ENCODE peak calls at places on chromosomes 7 and 10, in five cellular contexts. I is EL, K is uterus, A is heart left ventricle, S is hippocampal formation. H is an unnamed sample.

GRCh38 chr7:38310601-38311057 is 37.2 kb upstream of the TARP start:
- DNase-seq in I (no peak), K (peak; percentile 27), A (peak; percentile 79), S (no peak), H (no peak)

GRCh38 chr10:6537704-6538103 is 42.4 kb downstream of the PRKCQ start:
- DNase-seq in I (no peak), K (no peak), A (no peak), S (no peak), H (no peak)

GRCh38 chr7:158992759-158993158 is 136.4 kb downstream of the DYNC2I1 start:
- DNase-seq in I (no peak), K (no peak), A (no peak), S (no peak), H (no peak)

GRCh38 chr7:108402865-108403264 is 53.4 kb downstream of the NRCAM start:
- DNase-seq in I (no peak), K (no peak), A (no peak), S (no peak), H (no peak)

GRCh38 chr7:28840515-28841125 is 117.5 kb downstream of the TRIL start:
- DNase-seq in I (no peak), K (no peak), A (no peak), S (no peak), H (no peak)

GRCh38 chr7:135188298-135188984 is 17.9 kb upstream of the CYREN start:
- DNase-seq in I (no peak), K (no peak), A (no peak), S (no peak), H (no peak)

GRCh38 chr7:44383566-44383965 is 58.2 kb upstream of the CAMK2B start:
- DNase-seq in I (peak; percentile 92), K (peak; percentile 4), A (no peak), S (no peak), H (peak; percentile 16)

GRCh38 chr7:19944363-19945120 is 171.1 kb upstream of the TMEM196 start:
- DNase-seq in I (no peak), K (no peak), A (no peak), S (no peak), H (no peak)

GRCh38 chr10:129927351-129928120 is 36.5 kb downstream of the EBF3 start:
- DNase-seq in I (no peak), K (no peak), A (no peak), S (no peak), H (no peak)

GRCh38 chr10:111392910-111393309 is 316.1 kb downstream of the ADRA2A start:
- DNase-seq in I (no peak), K (no peak), A (no peak), S (no peak), H (no peak)

GRCh38 chr10:115020449-115020848 is 72.7 kb upstream of the ATRNL1 start:
- DNase-seq in I (no peak), K (no peak), A (no peak), S (no peak), H (no peak)

GRCh38 chr7:68718059-68718685 is 880.1 kb upstream of the AUTS2 start:
- DNase-seq in I (no peak), K (no peak), A (no peak), S (no peak), H (no peak)

GRCh38 chr10:132666733-132667612 is 119.0 kb downstream of the NKX6-2 start:
- DNase-seq in I (no peak), K (no peak), A (no peak), S (no peak), H (no peak)

GRCh38 chr10:11337516-11337915 is 273.9 kb downstream of the USP6NL start:
- DNase-seq in I (no peak), K (no peak), A (no peak), S (no peak), H (no peak)

GRCh38 chr10:52525761-52526160 is 211.7 kb downstream of the DKK1 start:
- DNase-seq in I (peak; percentile 62), K (no peak), A (no peak), S (no peak), H (peak; percentile 28)

GRCh38 chr7:151857412-151857811 is 19.5 kb downstream of the PRKAG2 start:
- DNase-seq in I (no peak), K (no peak), A (peak; percentile 42), S (no peak), H (no peak)

GRCh38 chr10:7532723-7533498 is 122.1 kb upstream of the SFMBT2 start:
- DNase-seq in I (no peak), K (no peak), A (no peak), S (no peak), H (no peak)

GRCh38 chr7:133095119-133095671 is 13.3 kb upstream of the CHCHD3 start:
- DNase-seq in I (peak; percentile 20), K (no peak), A (no peak), S (no peak), H (no peak)

GRCh38 chr10:26527018-26527417 is 88.9 kb downstream of the APBB1IP start:
- DNase-seq in I (no peak), K (no peak), A (no peak), S (no peak), H (no peak)

GRCh38 chr7:111126987-111127386 is 36.1 kb downstream of the LRRN3 start:
- DNase-seq in I (peak; percentile 35), K (no peak), A (no peak), S (no peak), H (no peak)

GRCh38 chr7:114857605-114858004 is 64.3 kb upstream of the MDFIC start:
- DNase-seq in I (no peak), K (no peak), A (no peak), S (no peak), H (no peak)

GRCh38 chr7:102819151-102819550 is 70.4 kb downstream of the FAM185A start:
- DNase-seq in I (no peak), K (no peak), A (no peak), S (no peak), H (no peak)

GRCh38 chr7:90311185-90311584 is 9.9 kb downstream of the FAM237B start:
- DNase-seq in I (no peak), K (no peak), A (no peak), S (no peak), H (no peak)

GRCh38 chr10:82757907-82758306 is 882.9 kb downstream of the NRG3 start:
- DNase-seq in I (no peak), K (no peak), A (no peak), S (no peak), H (no peak)

GRCh38 chr10:20963721-20964595 is 66.8 kb upstream of the NEBL start:
- DNase-seq in I (no peak), K (no peak), A (no peak), S (no peak), H (no peak)

GRCh38 chr10:72077275-72077990 is 10.9 kb downstream of the SPOCK2 start:
- DNase-seq in I (no peak), K (no peak), A (peak; percentile 35), S (no peak), H (no peak)

GRCh38 chr7:71972513-71972912 is 439.6 kb downstream of the CALN1 start:
- DNase-seq in I (no peak), K (no peak), A (no peak), S (no peak), H (no peak)

GRCh38 chr10:4767033-4767814 is 58.8 kb upstream of the AKR1E2 start:
- DNase-seq in I (peak; percentile 58), K (no peak), A (no peak), S (no peak), H (no peak)

GRCh38 chr10:103990170-103990930 is 23.4 kb downstream of the SLK start:
- DNase-seq in I (peak; percentile 17), K (no peak), A (no peak), S (no peak), H (no peak)

GRCh38 chr7:124532166-124532565 is 233.4 kb downstream of the GPR37 start:
- DNase-seq in I (peak; percentile 72), K (no peak), A (no peak), S (no peak), H (no peak)

GRCh38 chr10:130655313-130656186 is 519.4 kb downstream of the GLRX3 start:
- DNase-seq in I (no peak), K (no peak), A (peak; percentile 47), S (no peak), H (no peak)

GRCh38 chr10:49518982-49519578 is 19.8 kb downstream of the ERCC6 start:
- DNase-seq in I (peak; percentile 59), K (no peak), A (no peak), S (no peak), H (no peak)

GRCh38 chr7:30864146-30864545 is 47.5 kb upstream of the AQP1 start:
- DNase-seq in I (no peak), K (no peak), A (no peak), S (no peak), H (no peak)

GRCh38 chr10:95462740-95463667 is 98.2 kb downstream of the SORBS1 start:
- DNase-seq in I (no peak), K (no peak), A (no peak), S (no peak), H (no peak)

GRCh38 chr10:131251146-131251541 is 60.4 kb downstream of the TCERG1L start:
- DNase-seq in I (no peak), K (no peak), A (no peak), S (no peak), H (no peak)

GRCh38 chr7:84624527-84624926 is 429.9 kb upstream of the SEMA3A start:
- DNase-seq in I (no peak), K (no peak), A (no peak), S (no peak), H (no peak)

GRCh38 chr10:18350340-18350739 is 210.1 kb downstream of the CACNB2 start:
- DNase-seq in I (no peak), K (no peak), A (no peak), S (no peak), H (no peak)

GRCh38 chr7:23981314-23981713 is 271.3 kb downstream of the STK31 start:
- DNase-seq in I (peak; percentile 41), K (no peak), A (no peak), S (no peak), H (no peak)